ENCODE peak calls at places on chromosomes 4 and X, in nine cellular contexts. One of them, this sample, is unnamed.

GRCh38 chrX:100636321-100636991 is at the start of gene TSPAN6:
- DNase-seq in heart right ventricle: peak
- DNase-seq in endothelial cell: peak
- DNase-seq in lung: peak
- DNase-seq in H1: peak
- DNase-seq in type B pancreatic cell: peak
- DNase-seq in GM10248: peak
- DNase-seq in GM13976: peak
- DNase-seq in left lung: peak
- DNase-seq in this sample: peak

GRCh38 chr4:6965329-6965728 is 55.7 kb downstream of the TBC1D14 start:
- DNase-seq in heart right ventricle: no peak
- DNase-seq in endothelial cell: no peak
- DNase-seq in lung: no peak
- DNase-seq in H1: no peak
- DNase-seq in type B pancreatic cell: no peak
- DNase-seq in GM10248: no peak
- DNase-seq in GM13976: no peak
- DNase-seq in left lung: no peak
- DNase-seq in this sample: no peak

GRCh38 chrX:46626566-46626965 is 53.0 kb downstream of the CHST7 start:
- DNase-seq in heart right ventricle: no peak
- DNase-seq in endothelial cell: no peak
- DNase-seq in lung: no peak
- DNase-seq in H1: no peak
- DNase-seq in type B pancreatic cell: no peak
- DNase-seq in GM10248: no peak
- DNase-seq in GM13976: no peak
- DNase-seq in left lung: peak
- DNase-seq in this sample: no peak

GRCh38 chr4:106809083-106809482 is 227.0 kb downstream of the DKK2 start:
- DNase-seq in heart right ventricle: no peak
- DNase-seq in endothelial cell: peak
- DNase-seq in lung: no peak
- DNase-seq in H1: no peak
- DNase-seq in type B pancreatic cell: no peak
- DNase-seq in GM10248: no peak
- DNase-seq in GM13976: no peak
- DNase-seq in left lung: no peak
- DNase-seq in this sample: peak

GRCh38 chr4:53748328-53748772 is 157.1 kb upstream of the LNX1 start:
- DNase-seq in heart right ventricle: no peak
- DNase-seq in endothelial cell: no peak
- DNase-seq in lung: no peak
- DNase-seq in H1: no peak
- DNase-seq in type B pancreatic cell: no peak
- DNase-seq in GM10248: peak
- DNase-seq in GM13976: peak
- DNase-seq in left lung: peak
- DNase-seq in this sample: no peak

GRCh38 chrX:25084446-25084845 is 68.7 kb upstream of the ARX start:
- DNase-seq in heart right ventricle: no peak
- DNase-seq in endothelial cell: no peak
- DNase-seq in lung: no peak
- DNase-seq in H1: no peak
- DNase-seq in type B pancreatic cell: no peak
- DNase-seq in GM10248: no peak
- DNase-seq in GM13976: no peak
- DNase-seq in left lung: no peak
- DNase-seq in this sample: no peak

GRCh38 chr4:168569909-168570276 is 73.0 kb downstream of the PALLD start:
- DNase-seq in heart right ventricle: no peak
- DNase-seq in endothelial cell: no peak
- DNase-seq in lung: no peak
- DNase-seq in H1: no peak
- DNase-seq in type B pancreatic cell: no peak
- DNase-seq in GM10248: no peak
- DNase-seq in GM13976: no peak
- DNase-seq in left lung: no peak
- DNase-seq in this sample: no peak

GRCh38 chr4:138230048-138230447 is 12.1 kb downstream of the SLC7A11 start:
- DNase-seq in heart right ventricle: no peak
- DNase-seq in endothelial cell: no peak
- DNase-seq in lung: no peak
- DNase-seq in H1: no peak
- DNase-seq in type B pancreatic cell: no peak
- DNase-seq in GM10248: no peak
- DNase-seq in GM13976: no peak
- DNase-seq in left lung: no peak
- DNase-seq in this sample: no peak

GRCh38 chr4:152021788-152022438 is 261.1 kb upstream of the GATB start:
- DNase-seq in heart right ventricle: peak
- DNase-seq in endothelial cell: no peak
- DNase-seq in lung: no peak
- DNase-seq in H1: no peak
- DNase-seq in type B pancreatic cell: no peak
- DNase-seq in GM10248: no peak
- DNase-seq in GM13976: no peak
- DNase-seq in left lung: no peak
- DNase-seq in this sample: no peak
- TF ChIP-seq CTCF in heart right ventricle: no peak
- TF ChIP-seq CTCF in endothelial cell: no peak
- TF ChIP-seq CTCF in lung: no peak
- TF ChIP-seq CTCF in H1: no peak
- TF ChIP-seq CTCF in type B pancreatic cell: no peak
- TF ChIP-seq CTCF in GM10248: no peak
- TF ChIP-seq CTCF in GM13976: no peak
- TF ChIP-seq CTCF in left lung: no peak
- TF ChIP-seq CTCF in this sample: no peak

GRCh38 chr4:120870279-120870673 is 52.2 kb downstream of the PRDM5 start:
- DNase-seq in heart right ventricle: no peak
- DNase-seq in endothelial cell: no peak
- DNase-seq in lung: no peak
- DNase-seq in H1: no peak
- DNase-seq in type B pancreatic cell: no peak
- DNase-seq in GM10248: no peak
- DNase-seq in GM13976: no peak
- DNase-seq in left lung: no peak
- DNase-seq in this sample: no peak
- TF ChIP-seq CTCF in heart right ventricle: no peak
- TF ChIP-seq CTCF in endothelial cell: no peak
- TF ChIP-seq CTCF in lung: no peak
- TF ChIP-seq CTCF in H1: peak
- TF ChIP-seq CTCF in type B pancreatic cell: peak
- TF ChIP-seq CTCF in GM10248: no peak
- TF ChIP-seq CTCF in GM13976: no peak
- TF ChIP-seq CTCF in left lung: no peak
- TF ChIP-seq CTCF in this sample: no peak

DNA sequence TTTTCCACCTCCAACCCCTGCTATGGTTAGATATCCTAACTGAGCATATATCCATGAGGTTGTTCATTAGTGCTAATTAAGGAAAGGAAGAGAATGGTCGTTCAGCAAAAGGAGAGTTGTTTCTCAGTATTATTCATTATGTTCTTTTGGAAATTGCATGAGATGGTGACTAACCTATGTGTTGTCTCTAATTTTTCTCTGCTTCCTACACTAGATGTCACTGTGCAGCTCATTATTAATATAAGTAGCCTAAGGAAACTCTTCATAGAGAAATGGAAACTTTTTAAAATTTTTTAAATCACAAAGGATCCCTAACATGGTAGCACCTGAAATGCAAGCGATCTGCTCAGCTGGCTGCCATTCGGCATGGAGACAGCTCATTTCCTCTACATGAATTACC is 67.7 kb upstream of the FAM9A start:
- DNase-seq in heart right ventricle: no peak
- DNase-seq in endothelial cell: no peak
- DNase-seq in lung: no peak
- DNase-seq in H1: no peak
- DNase-seq in type B pancreatic cell: no peak
- DNase-seq in GM10248: no peak
- DNase-seq in GM13976: no peak
- DNase-seq in left lung: no peak
- DNase-seq in this sample: peak
- TF ChIP-seq CTCF in heart right ventricle: peak
- TF ChIP-seq CTCF in endothelial cell: no peak
- TF ChIP-seq CTCF in lung: no peak
- TF ChIP-seq CTCF in H1: no peak
- TF ChIP-seq CTCF in type B pancreatic cell: peak
- TF ChIP-seq CTCF in GM10248: no peak
- TF ChIP-seq CTCF in GM13976: no peak
- TF ChIP-seq CTCF in left lung: no peak
- TF ChIP-seq CTCF in this sample: no peak

DNA sequence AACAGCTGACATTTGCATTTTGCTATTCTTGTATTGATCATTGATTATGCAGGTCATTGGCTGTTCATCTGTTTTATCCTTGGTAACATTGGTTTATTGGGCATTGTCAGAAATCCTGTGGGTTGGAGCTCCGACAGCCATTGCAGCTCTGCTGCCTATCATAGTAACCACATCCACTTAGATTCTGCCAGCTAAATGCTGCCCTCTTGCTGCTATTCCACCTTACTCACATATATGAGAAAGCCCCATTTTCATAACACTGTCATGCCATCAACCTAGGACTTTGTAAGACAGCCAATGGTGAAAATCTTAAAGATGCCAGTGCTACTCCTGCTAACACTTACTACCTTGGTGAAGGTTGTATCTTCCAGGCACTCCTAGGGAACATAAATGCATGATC is 187.3 kb upstream of the CXCL13 start:
- DNase-seq in heart right ventricle: no peak
- DNase-seq in endothelial cell: peak
- DNase-seq in lung: no peak
- DNase-seq in H1: no peak
- DNase-seq in type B pancreatic cell: no peak
- DNase-seq in GM10248: no peak
- DNase-seq in GM13976: no peak
- DNase-seq in left lung: no peak
- DNase-seq in this sample: peak
- TF ChIP-seq CTCF in heart right ventricle: peak
- TF ChIP-seq CTCF in endothelial cell: no peak
- TF ChIP-seq CTCF in lung: no peak
- TF ChIP-seq CTCF in H1: peak
- TF ChIP-seq CTCF in type B pancreatic cell: peak
- TF ChIP-seq CTCF in GM10248: no peak
- TF ChIP-seq CTCF in GM13976: no peak
- TF ChIP-seq CTCF in left lung: no peak
- TF ChIP-seq CTCF in this sample: peak

DNA sequence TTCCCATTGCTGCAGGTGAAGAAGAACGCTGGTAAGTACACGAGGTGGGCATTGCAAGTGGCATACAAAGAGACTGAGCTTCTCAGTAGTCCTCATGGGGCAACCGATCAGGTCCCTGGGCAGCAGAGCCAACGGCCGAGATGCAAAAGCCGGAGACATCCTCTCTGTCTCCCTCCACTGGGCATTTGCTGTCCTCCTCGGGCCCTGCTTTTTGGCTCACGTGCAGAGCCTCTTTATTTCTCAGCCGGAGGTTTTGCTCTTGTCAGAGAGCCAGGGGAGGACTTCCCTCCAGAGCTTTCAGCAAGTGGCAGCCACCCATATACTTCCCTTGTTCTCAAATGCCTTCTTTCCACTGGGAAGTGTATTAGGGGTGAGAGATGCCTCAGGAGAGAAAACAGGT is 18.0 kb downstream of the STARD8 start:
- DNase-seq in heart right ventricle: peak
- DNase-seq in endothelial cell: no peak
- DNase-seq in lung: no peak
- DNase-seq in H1: no peak
- DNase-seq in type B pancreatic cell: no peak
- DNase-seq in GM10248: no peak
- DNase-seq in GM13976: no peak
- DNase-seq in left lung: no peak
- DNase-seq in this sample: no peak
- TF ChIP-seq CTCF in heart right ventricle: peak
- TF ChIP-seq CTCF in endothelial cell: no peak
- TF ChIP-seq CTCF in lung: no peak
- TF ChIP-seq CTCF in H1: peak
- TF ChIP-seq CTCF in type B pancreatic cell: peak
- TF ChIP-seq CTCF in GM10248: no peak
- TF ChIP-seq CTCF in GM13976: no peak
- TF ChIP-seq CTCF in left lung: no peak
- TF ChIP-seq CTCF in this sample: no peak

GRCh38 chrX:40272141-40272540 is 174.4 kb upstream of the BCOR start:
- DNase-seq in heart right ventricle: no peak
- DNase-seq in endothelial cell: no peak
- DNase-seq in lung: no peak
- DNase-seq in H1: no peak
- DNase-seq in type B pancreatic cell: no peak
- DNase-seq in GM10248: no peak
- DNase-seq in GM13976: no peak
- DNase-seq in left lung: no peak
- DNase-seq in this sample: no peak

GRCh38 chrX:40266490-40267333 is 169.0 kb upstream of the BCOR start:
- DNase-seq in heart right ventricle: peak
- DNase-seq in endothelial cell: peak
- DNase-seq in lung: peak
- DNase-seq in H1: peak
- DNase-seq in type B pancreatic cell: peak
- DNase-seq in GM10248: peak
- DNase-seq in GM13976: peak
- DNase-seq in left lung: peak
- DNase-seq in this sample: peak

GRCh38 chrX:40268126-40268525 is 170.4 kb upstream of the BCOR start:
- DNase-seq in heart right ventricle: no peak
- DNase-seq in endothelial cell: no peak
- DNase-seq in lung: no peak
- DNase-seq in H1: no peak
- DNase-seq in type B pancreatic cell: no peak
- DNase-seq in GM10248: no peak
- DNase-seq in GM13976: no peak
- DNase-seq in left lung: no peak
- DNase-seq in this sample: no peak

GRCh38 chrX:40262641-40263560 is 165.1 kb upstream of the BCOR start:
- DNase-seq in heart right ventricle: no peak
- DNase-seq in endothelial cell: no peak
- DNase-seq in lung: peak
- DNase-seq in H1: no peak
- DNase-seq in type B pancreatic cell: no peak
- DNase-seq in GM10248: no peak
- DNase-seq in GM13976: no peak
- DNase-seq in left lung: no peak
- DNase-seq in this sample: no peak

DNA sequence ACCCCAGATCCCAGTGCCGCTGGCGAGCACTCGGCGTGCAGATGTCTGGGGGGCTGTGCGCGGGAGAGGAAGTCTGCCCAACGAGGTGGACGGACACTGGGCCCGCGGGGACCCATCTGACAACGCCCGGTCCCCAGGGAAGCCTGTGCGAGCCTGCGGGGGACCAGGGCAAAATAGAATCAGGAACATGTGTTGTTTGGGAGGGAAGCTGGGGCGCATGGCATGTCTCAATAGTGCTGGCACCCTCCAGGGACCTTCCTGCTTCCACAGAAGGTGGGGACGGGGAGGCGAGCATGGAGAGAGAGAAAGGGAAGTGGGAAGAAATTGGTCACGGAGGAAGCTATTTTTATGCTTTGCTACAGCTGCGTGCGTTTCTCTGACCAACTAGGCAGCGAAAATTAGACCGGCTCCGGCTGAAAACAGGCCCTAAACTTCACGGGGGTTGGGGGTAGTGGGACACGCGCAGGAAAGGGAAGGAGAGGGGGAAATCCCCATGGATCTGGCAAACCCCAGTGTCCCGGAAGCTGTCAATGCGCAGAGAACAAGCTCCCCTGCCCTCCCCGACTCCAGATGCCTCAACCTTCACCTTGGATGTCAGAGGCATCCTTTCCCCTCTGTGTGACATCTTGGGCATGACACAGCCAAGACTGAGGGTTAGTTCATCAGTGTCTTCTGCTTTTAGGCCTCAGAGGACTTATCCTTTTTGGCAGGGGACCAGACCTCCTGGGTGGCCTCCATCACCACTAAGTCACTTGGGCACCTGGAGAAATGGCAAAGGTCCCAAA is 169.8 kb upstream of the BCOR start:
- DNase-seq in heart right ventricle: no peak
- DNase-seq in endothelial cell: no peak
- DNase-seq in lung: no peak
- DNase-seq in H1: no peak
- DNase-seq in type B pancreatic cell: no peak
- DNase-seq in GM10248: peak
- DNase-seq in GM13976: peak
- DNase-seq in left lung: no peak
- DNase-seq in this sample: no peak
- TF ChIP-seq CTCF in heart right ventricle: no peak
- TF ChIP-seq CTCF in endothelial cell: no peak
- TF ChIP-seq CTCF in lung: no peak
- TF ChIP-seq CTCF in H1: no peak
- TF ChIP-seq CTCF in type B pancreatic cell: no peak
- TF ChIP-seq CTCF in GM10248: no peak
- TF ChIP-seq CTCF in GM13976: no peak
- TF ChIP-seq CTCF in left lung: no peak
- TF ChIP-seq CTCF in this sample: no peak

This sample was measured in MCF 10A.